ENCODE peak calls at places on chromosomes 4 and X, in nine cellular contexts. W, P, R, K, O, C, M, A and J are unnamed samples.

GRCh38 chr4:159547645-159548308 is 444.9 kb downstream of the RAPGEF2 start:
- DNase-seq in W (peak; percentile 50), P (peak; percentile 13), R (no peak), K (no peak), O (peak; percentile 9), C (no peak), M (peak; percentile 64), A (no peak), J (no peak)

GRCh38 chrX:103628386-103629290 is at the start of gene TCEAL1:
- DNase-seq in W (no peak), P (peak; percentile 36), R (peak; percentile 83), K (no peak), O (peak; percentile 33), C (peak; percentile 28), M (no peak), A (peak; percentile 66), J (peak; percentile 46)

GRCh38 chr4:187103351-187103750 is 379.7 kb upstream of the FAT1 start:
- DNase-seq in W (no peak), P (no peak), R (no peak), K (no peak), O (no peak), C (no peak), M (no peak), A (no peak), J (no peak)

GRCh38 chrX:71622347-71623104 is 4.2 kb upstream of the CXCR3 start:
- DNase-seq in W (peak; percentile 42), P (peak; percentile 77), R (peak; percentile 75), K (no peak), O (peak; percentile 70), C (peak; percentile 42), M (peak; percentile 35), A (peak; percentile 72), J (peak; percentile 38)

GRCh38 chr4:181525641-181526040 is 717.6 kb upstream of the TENM3 start:
- DNase-seq in W (no peak), P (no peak), R (no peak), K (no peak), O (no peak), C (no peak), M (no peak), A (no peak), J (peak; percentile 20)

GRCh38 chr4:140813804-140814203 is 57.6 kb upstream of the TBC1D9 start:
- DNase-seq in W (no peak), P (no peak), R (no peak), K (no peak), O (no peak), C (no peak), M (no peak), A (no peak), J (no peak)

GRCh38 chr4:151117371-151117962 is 18.0 kb downstream of the RPS3A start:
- DNase-seq in W (peak; percentile 65), P (peak; percentile 79), R (peak; percentile 65), K (peak; percentile 70), O (peak; percentile 78), C (peak; percentile 70), M (peak; percentile 56), A (peak; percentile 70), J (peak; percentile 70)

GRCh38 chr4:18556402-18556801 is 534.8 kb upstream of the LCORL start:
- DNase-seq in W (no peak), P (no peak), R (no peak), K (no peak), O (no peak), C (no peak), M (no peak), A (no peak), J (no peak)

GRCh38 chr4:151114338-151114737 is 14.9 kb downstream of the RPS3A start:
- DNase-seq in W (no peak), P (no peak), R (no peak), K (no peak), O (no peak), C (no peak), M (no peak), A (no peak), J (no peak)

GRCh38 chr4:95290702-95291101 is 258.1 kb downstream of the UNC5C start:
- DNase-seq in W (no peak), P (no peak), R (no peak), K (no peak), O (no peak), C (no peak), M (peak; percentile 61), A (no peak), J (no peak)

GRCh38 chr4:1567808-1568581 is 116.1 kb downstream of the FAM53A start:
- DNase-seq in W (no peak), P (no peak), R (no peak), K (no peak), O (no peak), C (no peak), M (no peak), A (no peak), J (peak; percentile 20)

GRCh38 chrX:12241026-12241425 is 102.8 kb downstream of the FRMPD4 start:
- DNase-seq in W (no peak), P (no peak), R (no peak), K (peak; percentile 28), O (peak; percentile 47), C (no peak), M (no peak), A (no peak), J (no peak)

GRCh38 chr4:41360214-41360910 is 103.6 kb downstream of the UCHL1 start:
- DNase-seq in W (peak; percentile 60), P (peak; percentile 35), R (peak; percentile 55), K (no peak), O (peak; percentile 21), C (peak; percentile 71), M (no peak), A (no peak), J (peak; percentile 82)

GRCh38 chr4:118340109-118340508 is 12.7 kb downstream of the PRSS12 start:
- DNase-seq in W (no peak), P (no peak), R (no peak), K (no peak), O (no peak), C (no peak), M (no peak), A (no peak), J (no peak)

DNA sequence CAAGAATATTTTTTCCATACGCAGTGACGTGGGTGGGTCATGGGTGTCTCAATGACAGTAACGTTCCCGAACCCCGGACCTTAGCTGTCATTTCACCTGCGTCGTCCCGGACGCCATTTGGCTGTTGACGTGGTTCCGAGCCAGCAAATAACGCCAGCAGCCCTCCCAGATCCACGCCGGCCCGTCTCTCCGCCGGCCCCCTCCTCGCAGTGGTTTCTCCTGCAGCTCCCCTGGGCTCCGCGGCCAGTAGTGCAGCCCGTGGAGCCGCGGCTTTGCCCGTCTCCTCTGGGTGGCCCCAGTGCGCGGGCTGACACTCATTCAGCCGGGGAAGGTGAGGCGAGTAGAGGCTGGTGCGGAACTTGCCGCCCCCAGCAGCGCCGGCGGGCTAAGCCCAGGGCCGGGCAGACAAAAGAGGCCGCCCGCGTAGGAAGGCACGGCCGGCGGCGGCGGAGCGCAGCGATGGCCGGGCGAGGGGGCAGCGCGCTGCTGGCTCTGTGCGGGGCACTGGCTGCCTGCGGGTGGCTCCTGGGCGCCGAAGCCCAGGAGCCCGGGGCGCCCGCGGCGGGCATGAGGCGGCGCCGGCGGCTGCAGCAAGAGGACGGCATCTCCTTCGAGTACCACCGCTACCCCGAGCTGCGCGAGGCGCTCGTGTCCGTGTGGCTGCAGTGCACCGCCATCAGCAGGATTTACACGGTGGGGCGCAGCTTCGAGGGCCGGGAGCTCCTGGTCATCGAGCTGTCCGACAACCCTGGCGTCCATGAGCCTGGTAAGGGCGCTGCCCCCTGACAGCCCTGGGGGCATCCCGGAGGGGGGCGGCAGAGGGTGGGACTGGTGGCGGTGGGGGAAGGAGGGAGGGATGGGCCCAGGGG is at the start of gene CPE:
- DNase-seq in W (peak; percentile 82), P (peak; percentile 76), R (peak; percentile 68), K (no peak), O (peak; percentile 54), C (peak; percentile 77), M (peak; percentile 50), A (no peak), J (peak; percentile 79)
- TF ChIP-seq CTCF in W (peak; percentile 70), P (peak; percentile 48), R (peak; percentile 40), K (peak; percentile 46), O (peak; percentile 56), C (no peak), M (peak; percentile 61), A (no peak), J (peak; percentile 24)

GRCh38 chr4:6109842-6110560 is 90.3 kb downstream of the JAKMIP1 start:
- DNase-seq in W (peak; percentile 25), P (no peak), R (peak; percentile 90), K (no peak), O (no peak), C (no peak), M (peak; percentile 9), A (no peak), J (no peak)
- TF ChIP-seq CTCF in W (peak; percentile 7), P (no peak), R (peak; percentile 82), K (no peak), O (no peak), C (peak; percentile 66), M (peak; percentile 17), A (peak; percentile 52), J (peak; percentile 41)

DNA sequence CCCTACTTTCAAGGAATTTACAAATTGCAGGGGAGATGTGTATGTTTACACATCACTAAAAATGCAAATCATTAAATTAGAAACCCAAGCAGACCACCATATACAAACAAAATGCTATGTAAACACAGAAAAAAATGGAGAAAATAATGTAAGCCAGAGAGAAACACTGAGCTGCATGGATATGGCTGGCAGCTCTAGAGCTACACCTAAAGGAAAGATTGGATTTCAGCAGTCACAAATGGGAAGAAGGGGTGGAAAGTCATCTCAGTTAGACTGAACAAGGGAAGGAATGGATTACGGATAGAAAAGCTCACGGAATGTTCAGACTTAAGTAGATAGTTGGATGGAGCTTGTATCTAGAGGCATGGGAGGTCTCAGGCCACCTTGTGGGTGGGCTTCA is 186.3 kb downstream of the MOSPD2 start:
- DNase-seq in W (no peak), P (no peak), R (no peak), K (no peak), O (no peak), C (no peak), M (no peak), A (no peak), J (no peak)
- TF ChIP-seq CTCF in W (no peak), P (no peak), R (no peak), K (peak; percentile 30), O (no peak), C (no peak), M (no peak), A (no peak), J (no peak)

GRCh38 chrX:16212024-16212423 is 44.7 kb downstream of the MAGEB17 start:
- DNase-seq in W (no peak), P (peak; percentile 16), R (no peak), K (peak; percentile 3), O (peak; percentile 43), C (no peak), M (peak; percentile 60), A (no peak), J (no peak)

GRCh38 chrX:16213970-16214369 is 46.7 kb downstream of the MAGEB17 start:
- DNase-seq in W (no peak), P (no peak), R (no peak), K (no peak), O (peak; percentile 33), C (no peak), M (no peak), A (no peak), J (no peak)

GRCh38 chrX:16215660-16216059 is 48.4 kb downstream of the MAGEB17 start:
- DNase-seq in W (no peak), P (no peak), R (no peak), K (no peak), O (no peak), C (no peak), M (no peak), A (no peak), J (no peak)

GRCh38 chrX:16208601-16209000 is 41.3 kb downstream of the MAGEB17 start:
- DNase-seq in W (no peak), P (no peak), R (no peak), K (no peak), O (no peak), C (no peak), M (peak; percentile 50), A (no peak), J (no peak)

GRCh38 chrX:16212436-16212835 is 45.2 kb downstream of the MAGEB17 start:
- DNase-seq in W (no peak), P (peak; percentile 37), R (peak; percentile 41), K (peak; percentile 25), O (peak; percentile 43), C (peak; percentile 9), M (no peak), A (no peak), J (no peak)
- TF ChIP-seq CTCF in W (no peak), P (peak; percentile 40), R (peak; percentile 71), K (peak; percentile 65), O (peak; percentile 37), C (no peak), M (no peak), A (no peak), J (no peak)